ENCODE peak calls at places on chromosome 22, in ten cellular contexts. P, R, A, M, C, K, Q, L, V and U are unnamed samples.

GRCh38 chr22:39148727-39149535 is 3.5 kb downstream of the CBX7 start:
- DNase-seq in P (peak; percentile 90), R (peak; percentile 73), A (no peak), M (no peak), C (no peak), K (no peak), Q (peak; percentile 71), L (peak; percentile 47), V (no peak), U (peak; percentile 83)

GRCh38 chr22:50325444-50326224 is 1.2 kb downstream of the DENND6B start:
- DNase-seq in P (no peak), R (no peak), A (peak; percentile 40), M (no peak), C (no peak), K (no peak), Q (no peak), L (no peak), V (no peak), U (no peak)

GRCh38 chr22:30887861-30888260 is 80.7 kb downstream of the MORC2 start:
- DNase-seq in P (peak; percentile 4), R (no peak), A (no peak), M (no peak), C (no peak), K (peak; percentile 33), Q (peak; percentile 44), L (no peak), V (no peak), U (no peak)

GRCh38 chr22:21815958-21816357 is 51.5 kb downstream of the MAPK1 start:
- DNase-seq in P (no peak), R (no peak), A (no peak), M (no peak), C (no peak), K (no peak), Q (no peak), L (no peak), V (no peak), U (no peak)

GRCh38 chr22:19970479-19971275 is 29.1 kb upstream of the TXNRD2 start:
- DNase-seq in P (peak; percentile 71), R (peak; percentile 76), A (peak; percentile 51), M (peak; percentile 76), C (no peak), K (no peak), Q (peak; percentile 87), L (peak; percentile 66), V (peak; percentile 83), U (peak; percentile 77)

GRCh38 chr22:42473484-42474193 is 41.4 kb upstream of the NFAM1 start:
- DNase-seq in P (no peak), R (no peak), A (peak; percentile 73), M (no peak), C (no peak), K (peak; percentile 1), Q (no peak), L (no peak), V (peak; percentile 45), U (peak; percentile 84)

GRCh38 chr22:35604671-35605457 is 12.3 kb downstream of the MB start:
- DNase-seq in P (no peak), R (peak; percentile 23), A (no peak), M (no peak), C (no peak), K (peak; percentile 15), Q (no peak), L (no peak), V (no peak), U (no peak)

GRCh38 chr22:31160328-31160978 is 471 bp downstream of the RNF185 start:
- DNase-seq in P (no peak), R (no peak), A (peak; percentile 11), M (no peak), C (no peak), K (peak; percentile 73), Q (no peak), L (no peak), V (no peak), U (no peak)

GRCh38 chr22:30249049-30250038 is 2.8 kb upstream of the LIF start:
- DNase-seq in P (no peak), R (peak; percentile 75), A (no peak), M (no peak), C (no peak), K (peak; percentile 85), Q (no peak), L (no peak), V (no peak), U (no peak)

GRCh38 chr22:36864454-36865215 is 3.8 kb downstream of the NCF4 start:
- DNase-seq in P (no peak), R (no peak), A (no peak), M (no peak), C (no peak), K (no peak), Q (peak; percentile 57), L (no peak), V (no peak), U (no peak)

GRCh38 chr22:48901324-48901723 is 926.3 kb downstream of the BRD1 start:
- DNase-seq in P (peak; percentile 18), R (no peak), A (no peak), M (no peak), C (no peak), K (no peak), Q (peak; percentile 44), L (no peak), V (no peak), U (no peak)

GRCh38 chr22:30396871-30397655 is at the start of gene SEC14L2:
- DNase-seq in P (peak; percentile 65), R (peak; percentile 83), A (peak; percentile 54), M (peak; percentile 17), C (no peak), K (peak; percentile 86), Q (peak; percentile 88), L (peak; percentile 90), V (peak; percentile 75), U (peak; percentile 85)

GRCh38 chr22:37525073-37525745 is 6.0 kb upstream of the CARD10 start:
- DNase-seq in P (no peak), R (peak; percentile 68), A (no peak), M (no peak), C (peak; percentile 37), K (peak; percentile 80), Q (no peak), L (peak; percentile 68), V (peak; percentile 92), U (no peak)

GRCh38 chr22:31969789-31970489 is 25.6 kb downstream of the YWHAH start:
- DNase-seq in P (peak; percentile 93), R (peak; percentile 63), A (peak; percentile 87), M (no peak), C (no peak), K (peak; percentile 85), Q (peak; percentile 85), L (peak; percentile 64), V (peak; percentile 75), U (peak; percentile 95)

GRCh38 chr22:45105281-45105700 is 58.4 kb upstream of the NUP50 start:
- DNase-seq in P (no peak), R (no peak), A (peak; percentile 17), M (no peak), C (peak; percentile 79), K (no peak), Q (no peak), L (no peak), V (no peak), U (no peak)

GRCh38 chr22:37060801-37061610 is 9.5 kb downstream of the KCTD17 start:
- DNase-seq in P (no peak), R (no peak), A (peak; percentile 68), M (no peak), C (no peak), K (peak; percentile 69), Q (no peak), L (peak; percentile 65), V (no peak), U (no peak)

GRCh38 chr22:24289781-24290181 is 19.1 kb downstream of the SPECC1L start:
- DNase-seq in P (no peak), R (no peak), A (no peak), M (no peak), C (no peak), K (no peak), Q (no peak), L (no peak), V (no peak), U (no peak)

GRCh38 chr22:20533879-20534265 is 26.5 kb downstream of the MED15 start:
- DNase-seq in P (no peak), R (no peak), A (no peak), M (no peak), C (no peak), K (no peak), Q (no peak), L (no peak), V (no peak), U (no peak)

GRCh38 chr22:36156515-36157419 is 3.8 kb downstream of the APOL3 start:
- DNase-seq in P (peak; percentile 56), R (peak; percentile 93), A (no peak), M (peak; percentile 19), C (no peak), K (peak; percentile 93), Q (peak; percentile 85), L (peak; percentile 29), V (peak; percentile 77), U (peak; percentile 72)

GRCh38 chr22:35835267-35835997 is 117.8 kb downstream of the APOL5 start:
- DNase-seq in P (no peak), R (no peak), A (peak; percentile 20), M (no peak), C (no peak), K (no peak), Q (no peak), L (no peak), V (no peak), U (no peak)

GRCh38 chr22:41557401-41558240 is 3.2 kb upstream of the CSDC2 start:
- DNase-seq in P (peak; percentile 58), R (peak; percentile 88), A (peak; percentile 59), M (no peak), C (no peak), K (peak; percentile 95), Q (peak; percentile 84), L (peak; percentile 51), V (peak; percentile 94), U (peak; percentile 57)

GRCh38 chr22:37121887-37122591 is 12.5 kb upstream of the TMPRSS6 start:
- DNase-seq in P (peak; percentile 56), R (peak; percentile 66), A (peak; percentile 51), M (peak; percentile 56), C (no peak), K (no peak), Q (peak; percentile 56), L (no peak), V (no peak), U (peak; percentile 37)

GRCh38 chr22:17131686-17132085 is 10.5 kb upstream of the TMEM121B start:
- DNase-seq in P (no peak), R (no peak), A (peak; percentile 75), M (no peak), C (no peak), K (no peak), Q (no peak), L (peak; percentile 76), V (no peak), U (peak; percentile 78)

GRCh38 chr22:41178425-41178975 is 26.6 kb upstream of the L3MBTL2 start:
- DNase-seq in P (no peak), R (peak; percentile 73), A (no peak), M (no peak), C (no peak), K (peak; percentile 68), Q (no peak), L (peak; percentile 43), V (no peak), U (no peak)

GRCh38 chr22:27329471-27329870 is 472.1 kb downstream of the MN1 start:
- DNase-seq in P (peak; percentile 57), R (no peak), A (no peak), M (no peak), C (no peak), K (no peak), Q (no peak), L (no peak), V (no peak), U (peak; percentile 82)

GRCh38 chr22:19951351-19951750 is 9.7 kb upstream of the TXNRD2 start:
- DNase-seq in P (no peak), R (no peak), A (no peak), M (no peak), C (no peak), K (no peak), Q (no peak), L (no peak), V (no peak), U (no peak)

GRCh38 chr22:38077595-38077994 is 6.4 kb downstream of the SLC16A8 start:
- DNase-seq in P (no peak), R (no peak), A (no peak), M (no peak), C (no peak), K (peak; percentile 55), Q (no peak), L (no peak), V (no peak), U (no peak)